ENCODE peak calls at places on chromosomes 7 and 10, in four cellular contexts. Q is K562, F is HepG2, N is H1. K is an unnamed sample.

GRCh38 chr7:114082934-114083647 is 164.3 kb upstream of the PPP1R3A start:
- DNase-seq in F (no peak), Q (no peak), N (no peak), K (peak)

GRCh38 chr10:70931168-70931805 is 42.9 kb upstream of the PCBD1 start:
- DNase-seq in F (no peak), N (no peak), Q (no peak), K (no peak)

GRCh38 chr7:144006029-144006428 is 5.9 kb downstream of the OR6B1 start:
- DNase-seq in N (no peak), Q (no peak), F (no peak), K (no peak)

GRCh38 chr10:74208081-74208480 is 57.1 kb downstream of the ADK start:
- DNase-seq in N (no peak), Q (no peak), F (no peak), K (no peak)

GRCh38 chr10:17255512-17255911 is 27.5 kb downstream of the VIM start:
- DNase-seq in F (no peak), Q (no peak), N (no peak), K (no peak)

GRCh38 chr7:98930921-98931320 is 52.6 kb downstream of the TRRAP start:
- DNase-seq in N (no peak), F (no peak), Q (no peak), K (peak)

GRCh38 chr7:4079366-4079765 is 602.7 kb upstream of the FOXK1 start:
- DNase-seq in Q (no peak), F (no peak), N (no peak), K (no peak)

GRCh38 chr7:157292770-157293412 is 43.9 kb upstream of the DNAJB6 start:
- DNase-seq in N (no peak), Q (peak), F (no peak), K (no peak)

GRCh38 chr10:121862624-121863023 is 65.2 kb downstream of the ATE1 start:
- DNase-seq in N (no peak), F (no peak), Q (no peak), K (no peak)

GRCh38 chr7:106312099-106312871 is 27.5 kb upstream of the NAMPT start:
- DNase-seq in Q (no peak), N (no peak), F (no peak), K (no peak)

GRCh38 chr7:48130658-48131108 is 40.6 kb upstream of the ABCA13 start:
- DNase-seq in N (no peak), F (no peak), Q (no peak), K (no peak)

GRCh38 chr7:2956526-2957368 is 86.9 kb downstream of the CARD11 start:
- DNase-seq in F (no peak), Q (peak), N (no peak), K (peak)

GRCh38 chr7:140559410-140559809 is 80.1 kb upstream of the MKRN1 start:
- DNase-seq in Q (no peak), N (no peak), F (no peak), K (no peak)

GRCh38 chr7:127824682-127825081 is 172.7 kb downstream of the SND1 start:
- DNase-seq in N (no peak), F (peak), Q (no peak), K (no peak)

GRCh38 chr10:120423350-120424197 is 33.5 kb upstream of the PLPP4 start:
- DNase-seq in N (peak), F (peak), Q (peak), K (peak)

GRCh38 chr10:97390096-97390495 is 11.0 kb downstream of the RRP12 start:
- DNase-seq in F (no peak), N (no peak), Q (no peak), K (no peak)

GRCh38 chr10:71302451-71302850 is 16.6 kb upstream of the SLC29A3 start:
- DNase-seq in N (no peak), Q (no peak), F (no peak), K (no peak)

GRCh38 chr7:119640861-119641260 is 632.1 kb upstream of the KCND2 start:
- DNase-seq in N (no peak), Q (no peak), F (no peak), K (no peak)

GRCh38 chr7:123747620-123748141 is 1.1 kb downstream of the WASL start:
- DNase-seq in F (peak), Q (peak), N (peak), K (peak)

GRCh38 chr7:75994388-75995051 is at the start of gene TMEM120A:
- DNase-seq in N (peak), Q (peak), F (peak), K (peak)

GRCh38 chr10:24556746-24557742 is 166.6 kb downstream of the ARHGAP21 start:
- DNase-seq in F (peak), N (no peak), Q (peak), K (peak)

GRCh38 chr7:130886438-130887135 is 152.6 kb upstream of the KLF14 start:
- DNase-seq in N (no peak), Q (no peak), F (no peak), K (peak)

GRCh38 chr7:1883834-1884582 is 213.9 kb downstream of the ELFN1 start:
- DNase-seq in Q (peak), F (no peak), N (no peak), K (no peak)

GRCh38 chr10:34764347-34764991 is 50.6 kb downstream of the PARD3 start:
- DNase-seq in N (no peak), Q (no peak), F (no peak), K (no peak)

GRCh38 chr7:151819826-151820225 is 57.1 kb downstream of the PRKAG2 start:
- DNase-seq in N (no peak), Q (no peak), F (no peak), K (no peak)

GRCh38 chr10:101136007-101136707 is 5.1 kb downstream of the TLX1 start:
- DNase-seq in F (no peak), N (no peak), Q (peak), K (no peak)

GRCh38 chr7:55552320-55553086 is 19.8 kb downstream of the VOPP1 start:
- DNase-seq in F (no peak), N (no peak), Q (no peak), K (peak)

GRCh38 chr10:21030096-21030495 is 133.0 kb upstream of the NEBL start:
- DNase-seq in F (no peak), N (no peak), Q (no peak), K (no peak)

GRCh38 chr10:84415539-84416244 is 87.3 kb downstream of the CCSER2 start:
- DNase-seq in Q (no peak), N (no peak), F (no peak), K (no peak)

GRCh38 chr10:125672884-125673283 is 10.1 kb downstream of the TEX36 start:
- DNase-seq in Q (no peak), F (no peak), N (no peak), K (no peak)

GRCh38 chr10:1539216-1539615 is 198.1 kb downstream of the ADARB2 start:
- DNase-seq in F (no peak), Q (no peak), N (no peak), K (no peak)

GRCh38 chr10:67790534-67791408 is 47.2 kb downstream of the DNAJC12 start:
- DNase-seq in F (no peak), Q (no peak), N (no peak), K (no peak)

GRCh38 chr10:71860243-71861029 is 9.4 kb upstream of the PSAP start:
- DNase-seq in N (peak), Q (peak), F (peak), K (peak)

GRCh38 chr10:82313401-82313800 is 438.4 kb downstream of the NRG3 start:
- DNase-seq in F (no peak), Q (no peak), N (no peak), K (no peak)

GRCh38 chr10:98029149-98030092 is 1.0 kb downstream of the CRTAC1 start:
- DNase-seq in N (no peak), F (no peak), Q (no peak), K (no peak)

GRCh38 chr7:157485361-157485831 is 148.6 kb downstream of the DNAJB6 start:
- DNase-seq in N (no peak), Q (no peak), F (no peak), K (no peak)

GRCh38 chr10:74189999-74190421 is 39.0 kb downstream of the ADK start:
- DNase-seq in N (no peak), Q (no peak), F (peak), K (peak)

GRCh38 chr7:98202367-98203195 is 8.7 kb upstream of the BHLHA15 start:
- DNase-seq in Q (no peak), N (no peak), F (no peak), K (no peak)

DNA sequence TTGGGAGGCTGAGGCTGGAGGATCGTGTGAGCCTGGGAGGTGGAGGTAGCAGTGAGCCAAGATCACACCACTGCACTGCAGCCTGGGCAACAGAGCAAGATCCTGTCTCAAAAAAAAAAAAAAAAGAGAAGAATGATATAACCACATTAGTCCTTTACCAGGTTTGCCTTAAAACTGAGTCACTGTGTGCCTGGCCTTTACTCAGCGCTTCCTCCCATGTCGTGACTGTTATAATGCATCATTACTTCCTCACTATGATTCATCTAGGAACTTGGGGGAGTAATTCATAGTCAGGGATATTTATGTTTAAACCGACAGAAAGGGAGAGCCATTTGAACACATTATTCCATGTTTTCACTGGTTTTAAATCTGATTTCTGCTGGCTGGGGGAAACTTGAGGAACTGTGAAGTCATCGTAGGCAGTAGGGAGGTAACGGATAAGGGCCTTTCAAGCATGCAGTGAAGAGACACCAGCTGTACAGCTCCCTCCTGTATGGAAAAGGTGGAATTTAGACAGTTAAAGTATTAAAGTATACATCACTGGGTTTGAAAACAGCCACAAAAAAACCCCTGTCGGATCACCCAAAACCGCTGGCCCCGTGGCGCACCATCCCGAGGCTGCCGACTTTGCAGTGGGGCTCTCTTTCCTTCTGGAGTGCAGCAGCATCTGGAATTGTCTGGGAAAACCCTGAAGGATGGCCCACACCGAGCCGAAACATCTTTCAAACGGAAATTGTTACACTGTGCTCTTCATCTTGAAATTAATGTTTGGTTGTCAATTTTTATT is 119.8 kb downstream of the NKX6-2 start:
- DNase-seq in F (no peak), Q (peak), N (no peak), K (peak)
- TF ChIP-seq JUN in F (no peak), Q (peak), N (no peak), K (peak)

GRCh38 chr7:92643821-92644220 is 53.6 kb upstream of the FAM133B start:
- DNase-seq in N (no peak), F (no peak), Q (no peak), K (no peak)

GRCh38 chr7:92646966-92647625 is 56.9 kb upstream of the FAM133B start:
- DNase-seq in Q (no peak), N (no peak), F (no peak), K (no peak)

GRCh38 chr7:92645531-92646061 is 55.4 kb upstream of the FAM133B start:
- DNase-seq in F (peak), N (no peak), Q (no peak), K (peak)

GRCh38 chr7:92644406-92645113 is 54.4 kb upstream of the FAM133B start:
- DNase-seq in Q (no peak), N (no peak), F (no peak), K (peak)

DNA sequence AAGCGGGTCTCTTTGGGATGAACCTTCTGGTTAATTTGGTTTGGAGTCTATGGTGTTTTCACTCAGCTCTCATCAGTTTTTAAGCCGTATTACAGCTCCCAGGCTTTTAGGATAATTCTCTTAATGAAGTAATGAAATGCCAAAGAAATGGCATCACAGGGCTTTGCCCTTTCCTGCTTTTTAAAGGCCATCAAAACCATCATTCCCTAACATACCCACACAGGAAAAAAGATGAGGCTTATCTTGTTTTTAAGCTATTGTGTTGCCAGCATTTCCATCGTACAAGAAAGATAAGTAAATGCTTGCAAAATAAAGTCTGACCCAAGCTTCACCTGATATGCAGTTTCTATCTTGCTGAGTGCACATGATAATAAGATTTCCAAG is 54.9 kb upstream of the FAM133B start:
- DNase-seq in F (no peak), Q (no peak), N (no peak), K (no peak)
- H3K9ac ChIP-seq in F (no peak), Q (no peak), N (no peak), K (no peak)

GRCh38 chr10:7408494-7409044 is 2.3 kb downstream of the SFMBT2 start:
- DNase-seq in F (no peak), N (no peak), Q (peak), K (peak)
- TF ChIP-seq EZH2 in F (no peak), N (peak), Q (no peak), K (no peak)

GRCh38 chr10:43045246-43045621 is 31.6 kb upstream of the RET start:
- DNase-seq in F (no peak), Q (no peak), N (no peak), K (no peak)
- TF ChIP-seq JUN in F (no peak), Q (no peak), N (no peak), K (no peak)

DNA sequence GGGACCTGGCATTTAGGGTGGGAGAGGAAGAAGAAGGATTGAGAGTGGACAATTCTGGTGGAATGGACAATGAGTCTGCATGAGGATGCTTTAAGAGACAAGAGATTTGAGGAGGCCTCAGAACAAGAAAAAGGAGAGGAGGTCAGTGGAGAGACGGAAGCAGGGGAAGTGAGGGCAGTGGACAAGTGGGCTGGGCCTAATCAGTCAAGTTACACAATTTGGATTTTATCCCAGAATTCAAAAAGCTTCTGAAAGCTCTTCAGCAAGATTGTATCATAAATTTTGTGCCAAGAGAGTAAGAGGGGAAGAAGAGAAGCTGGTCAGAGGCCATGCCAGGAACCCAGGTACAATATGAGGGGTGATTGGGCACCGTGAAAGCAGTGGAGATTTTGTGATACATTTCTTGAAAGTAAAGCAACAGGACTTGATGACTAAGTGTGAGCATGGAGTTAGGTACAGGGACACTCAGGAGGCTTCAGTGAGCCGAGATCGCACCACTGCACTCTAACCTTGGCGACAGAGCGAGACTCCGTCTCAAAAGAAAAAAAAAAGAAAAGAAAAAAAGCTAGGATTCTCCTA is 19.3 kb upstream of the TSPAN13 start:
- DNase-seq in F (no peak), N (no peak), Q (no peak), K (no peak)
- H3K9ac ChIP-seq in F (no peak), N (no peak), Q (peak), K (no peak)

DNA sequence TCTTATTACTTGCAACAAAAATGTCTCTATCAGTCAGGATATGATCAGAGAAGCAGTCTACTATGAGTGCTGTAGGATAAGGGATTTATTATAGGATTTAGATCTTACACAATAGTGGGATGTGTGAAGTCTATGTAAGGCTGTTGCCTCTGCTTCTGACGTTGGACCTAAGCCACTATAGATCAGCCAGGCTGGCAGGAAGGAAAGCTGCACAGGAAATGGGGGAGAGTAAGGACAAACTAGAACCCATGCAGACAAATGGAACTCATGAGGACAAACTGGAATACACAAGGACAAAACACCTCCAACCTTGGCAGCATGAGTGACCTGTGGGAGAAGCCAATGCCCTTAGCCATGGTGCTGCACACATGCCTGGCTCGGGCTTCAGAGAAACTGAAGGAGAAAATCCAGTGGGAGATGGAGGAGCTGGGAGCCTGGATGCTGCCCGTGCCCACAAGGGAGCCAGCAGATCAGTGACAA is 147.1 kb upstream of the PCGF5 start:
- DNase-seq in N (no peak), F (no peak), Q (no peak), K (peak)
- TF ChIP-seq EZH2 in N (no peak), F (no peak), Q (no peak), K (no peak)

GRCh38 chr7:39749177-39749576 is 125.8 kb downstream of the RALA start:
- DNase-seq in F (no peak), N (no peak), Q (no peak), K (peak)
- TF ChIP-seq JUN in F (no peak), N (no peak), Q (peak), K (peak)

DNA sequence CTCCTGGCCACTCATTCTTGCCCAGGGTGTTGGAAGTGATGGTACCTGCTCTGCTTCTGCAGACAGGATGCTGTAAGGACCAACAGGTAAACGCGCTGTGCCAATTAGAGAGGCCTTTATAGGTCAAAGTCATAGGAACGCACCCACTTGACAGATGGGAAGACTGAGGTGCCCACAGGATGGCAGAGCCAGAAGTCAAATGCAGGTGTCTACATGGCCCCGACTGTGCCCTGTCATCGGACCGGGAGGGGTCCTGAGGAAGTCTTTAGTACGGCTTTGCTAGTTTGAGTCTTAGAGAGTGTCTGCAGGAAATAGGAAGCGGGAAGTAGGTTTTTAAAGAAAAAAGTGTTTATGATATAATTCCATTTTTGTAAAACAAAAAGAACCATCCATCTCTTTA is 57.3 kb downstream of the HK1 start:
- DNase-seq in Q (no peak), F (no peak), N (no peak), K (no peak)
- H3K9ac ChIP-seq in Q (peak), F (no peak), N (no peak), K (no peak)

GRCh38 chr10:52751337-52751736 is 21.2 kb downstream of the MBL2 start:
- DNase-seq in N (no peak), F (no peak), Q (no peak), K (no peak)
- TF ChIP-seq EZH2 in N (no peak), F (no peak), Q (no peak), K (no peak)

GRCh38 chr7:33868151-33868550 is 37.2 kb upstream of the BMPER start:
- DNase-seq in F (no peak), N (no peak), Q (no peak), K (no peak)
- TF ChIP-seq JUN in F (no peak), N (no peak), Q (no peak), K (no peak)

K was measured in endothelial cell of umbilical vein.